ENCODE peak calls at places on chromosomes 4 and X, in five cellular contexts. W is Caki2; S is stimulated activated CD4-positive, alpha-beta T cell treated with anti-CD3 and anti-CD28 coated beads, Interleukin-4, amount 100 ng/mL, for 24 hours; L is Daoy; A is GM13977. B is an unnamed sample.

GRCh38 chrX:45850775-45851433 is 650.2 kb upstream of the DIPK2B start:
- DNase-seq in A (peak), S (peak), W (peak), L (peak), B (peak)

GRCh38 chrX:21658152-21658737 is at the start of gene KLHL34:
- DNase-seq in A (peak), S (peak), L (no peak), W (no peak), B (peak)

GRCh38 chr4:7146764-7147071 is 45.6 kb upstream of the SORCS2 start:
- DNase-seq in S (no peak), L (no peak), A (no peak), W (no peak), B (no peak)

GRCh38 chr4:164210377-164210776 is 543.6 kb upstream of the SMIM31 start:
- DNase-seq in W (no peak), A (no peak), L (no peak), S (no peak), B (no peak)

GRCh38 chr4:30721353-30722091 is 1.4 kb downstream of the PCDH7 start:
- DNase-seq in A (peak), W (no peak), L (peak), S (no peak), B (peak)

GRCh38 chr4:109811707-109812106 is 3.9 kb upstream of the GAR1 start:
- DNase-seq in L (no peak), W (no peak), S (no peak), A (no peak), B (peak)

GRCh38 chr4:64756016-64756415 is 346.8 kb upstream of the TECRL start:
- DNase-seq in W (peak), A (no peak), L (no peak), S (no peak), B (no peak)

GRCh38 chr4:38804654-38805295 is at the start of gene TLR1:
- DNase-seq in W (peak), L (peak), A (no peak), S (no peak), B (no peak)

GRCh38 chr4:36267491-36268254 is 13.7 kb upstream of the DTHD1 start:
- DNase-seq in W (no peak), L (no peak), S (no peak), A (no peak), B (no peak)

GRCh38 chr4:15325987-15326386 is 101.8 kb upstream of the C1QTNF7 start:
- DNase-seq in A (no peak), L (no peak), W (no peak), S (no peak), B (no peak)

GRCh38 chr4:26267087-26267486 is 53.7 kb upstream of the RBPJ start:
- DNase-seq in L (no peak), A (no peak), W (no peak), S (no peak), B (no peak)

GRCh38 chr4:16116019-16116418 is 32.2 kb upstream of the PROM1 start:
- DNase-seq in W (no peak), L (no peak), S (no peak), A (no peak), B (no peak)

GRCh38 chr4:37858112-37858511 is 31.6 kb downstream of the PGM2 start:
- DNase-seq in L (no peak), S (no peak), W (no peak), A (no peak), B (no peak)

GRCh38 chr4:8292388-8293107 is 23.0 kb downstream of the HTRA3 start:
- DNase-seq in A (no peak), S (no peak), W (no peak), L (no peak), B (no peak)

GRCh38 chrX:31099536-31100090 is 27.8 kb upstream of the FTHL17 start:
- DNase-seq in A (peak), S (peak), L (peak), W (no peak), B (peak)

GRCh38 chr4:46329118-46329976 is 60.6 kb downstream of the GABRA2 start:
- DNase-seq in L (no peak), A (peak), W (peak), S (no peak), B (peak)

GRCh38 chrX:16826207-16826606 is 39.9 kb downstream of the TXLNG start:
- DNase-seq in W (peak), S (no peak), L (peak), A (peak), B (peak)

GRCh38 chrX:154396948-154397887 is 959 bp upstream of the RPL10 start:
- DNase-seq in S (peak), A (peak), L (no peak), W (peak), B (peak)

GRCh38 chrX:18441780-18442367 is 16.5 kb downstream of the CDKL5 start:
- DNase-seq in S (no peak), L (no peak), A (no peak), W (no peak), B (no peak)

GRCh38 chr4:69828828-69829227 is 31.1 kb downstream of the SULT1E1 start:
- DNase-seq in A (no peak), L (no peak), S (no peak), W (no peak), B (no peak)

GRCh38 chr4:101155368-101155767 is 192.0 kb downstream of the PPP3CA start:
- DNase-seq in L (peak), W (no peak), A (no peak), S (no peak), B (no peak)

GRCh38 chr4:75727073-75727472 is 2.7 kb downstream of the USO1 start:
- DNase-seq in A (no peak), L (no peak), S (no peak), W (no peak), B (no peak)

GRCh38 chr4:166366012-166366411 is 493.0 kb downstream of the TLL1 start:
- DNase-seq in S (no peak), W (no peak), A (no peak), L (no peak), B (no peak)

GRCh38 chr4:74311696-74312313 is 3.5 kb downstream of the EPGN start:
- DNase-seq in L (peak), S (peak), A (peak), W (peak), B (peak)

GRCh38 chr4:2393353-2394270 is 24.8 kb downstream of the ZFYVE28 start:
- DNase-seq in S (no peak), W (no peak), L (no peak), A (peak), B (peak)

GRCh38 chrX:139739138-139739537 is 31.2 kb upstream of the MCF2 start:
- DNase-seq in L (peak), S (peak), W (peak), A (no peak), B (no peak)

GRCh38 chr4:79087091-79087490 is 147.9 kb upstream of the PAQR3 start:
- DNase-seq in W (no peak), S (no peak), A (no peak), L (no peak), B (no peak)

GRCh38 chrX:69466546-69466945 is 37.6 kb upstream of the NALF2 start:
- DNase-seq in W (no peak), A (no peak), S (no peak), L (no peak), B (no peak)

GRCh38 chrX:39214380-39215126 is 413.3 kb downstream of the MID1IP1 start:
- DNase-seq in L (no peak), A (no peak), S (no peak), W (no peak), B (no peak)

GRCh38 chr4:102531441-102531840 is 30.3 kb downstream of the NFKB1 start:
- DNase-seq in W (no peak), A (no peak), L (no peak), S (no peak), B (no peak)

GRCh38 chrX:134542485-134542884 is 82.5 kb downstream of the HPRT1 start:
- DNase-seq in S (no peak), A (no peak), L (peak), W (no peak), B (no peak)

B was measured in GM13976.